ENCODE peak calls at places on chromosomes 11 and 22, in five cellular contexts. Z is iPS DF 19.7; Y is activated CD4-positive, alpha-beta T cell treated with anti-CD3 and anti-CD28 coated beads, Interleukin-2, amount 10 ng/mL, durations not matched to agents 24 days and 14 days; G is hippocampal formation; L is ELR. I is an unnamed sample.

GRCh38 chr11:45333506-45333971 is 47.4 kb upstream of the SYT13 start:
- DNase-seq in G (no peak), Y (no peak), L (peak; percentile 55), Z (no peak), I (peak; percentile 56)

GRCh38 chr11:44865866-44866272 is 84.8 kb downstream of the TP53I11 start:
- DNase-seq in Y (no peak), G (no peak), Z (no peak), L (no peak), I (no peak)

GRCh38 chr11:61966673-61967176 is 709 bp downstream of the FTH1 start:
- DNase-seq in Y (peak; percentile 83), Z (no peak), G (no peak), L (peak; percentile 60), I (no peak)

GRCh38 chr22:50461979-50462540 is 12.8 kb downstream of the SBF1 start:
- DNase-seq in L (no peak), G (no peak), Y (no peak), Z (no peak), I (no peak)

GRCh38 chr11:92473736-92474135 is 249.1 kb downstream of the FAT3 start:
- DNase-seq in Z (no peak), G (no peak), L (no peak), Y (no peak), I (no peak)

GRCh38 chr22:38067771-38068360 is 10.7 kb downstream of the PICK1 start:
- DNase-seq in Y (no peak), G (no peak), L (no peak), Z (no peak), I (no peak)

GRCh38 chr22:41445171-41446056 is 1.2 kb downstream of the TOB2 start:
- DNase-seq in G (no peak), Z (no peak), Y (peak; percentile 80), L (peak; percentile 30), I (no peak)

GRCh38 chr11:25566298-25567200 is 765.4 kb upstream of the ANO3 start:
- DNase-seq in Z (no peak), G (no peak), L (no peak), Y (no peak), I (no peak)

GRCh38 chr11:119567667-119568582 is 145.0 kb upstream of the THY1 start:
- DNase-seq in Y (no peak), G (peak; percentile 24), L (peak; percentile 89), Z (no peak), I (peak; percentile 97)

GRCh38 chr11:64643258-64643881 is 52.4 kb downstream of the SLC22A12 start:
- DNase-seq in Y (no peak), Z (no peak), L (no peak), G (peak; percentile 67), I (no peak)

GRCh38 chr22:48982321-48982905 is 845.3 kb downstream of the BRD1 start:
- DNase-seq in Y (no peak), G (no peak), L (no peak), Z (no peak), I (no peak)

I was measured in fibroblast of mammary gland.